ENCODE peak calls at places on chromosomes 4 and X, in five cellular contexts. I is adrenal gland, Q is activated T-cell treated with anti-CD3 and anti-CD28 coated beads for 1 hour, W is omental fat pad, F is Ammon's horn. H is an unnamed sample.

GRCh38 chr4:71186257-71186565 is 152.6 kb upstream of the SLC4A4 start:
- DNase-seq in W (no peak), I (no peak), F (no peak), Q (no peak), H (no peak)

GRCh38 chr4:152535236-152535902 is 523 bp downstream of the FBXW7 start:
- DNase-seq in W (no peak), F (no peak), Q (peak), I (no peak), H (no peak)

GRCh38 chr4:156536661-156537060 is 434.9 kb downstream of the PDGFC start:
- DNase-seq in F (no peak), W (no peak), Q (no peak), I (no peak), H (no peak)

GRCh38 chrX:51608766-51609165 is 9.9 kb downstream of the CENPVL3 start:
- DNase-seq in F (no peak), Q (no peak), W (no peak), I (no peak), H (no peak)

GRCh38 chr4:24179201-24179840 is 289.5 kb upstream of the PPARGC1A start:
- DNase-seq in F (no peak), W (no peak), Q (no peak), I (no peak), H (no peak)

GRCh38 chrX:107567370-107567769 is 60.9 kb upstream of the PRPS1 start:
- DNase-seq in I (no peak), Q (no peak), W (no peak), F (no peak), H (no peak)

GRCh38 chr4:146567396-146567795 is 45.7 kb upstream of the SLC10A7 start:
- DNase-seq in I (no peak), F (no peak), Q (no peak), W (no peak), H (no peak)

GRCh38 chrX:111511477-111511876 is at the start of gene SERTM2:
- DNase-seq in W (no peak), F (peak), I (no peak), Q (no peak), H (no peak)

GRCh38 chrX:15797707-15798106 is 7.4 kb downstream of the ZRSR2 start:
- DNase-seq in Q (no peak), W (no peak), F (no peak), I (no peak), H (no peak)

GRCh38 chr4:27270435-27270834 is 409.8 kb downstream of the STIM2 start:
- DNase-seq in I (no peak), F (no peak), W (no peak), Q (no peak), H (no peak)

GRCh38 chr4:158821228-158822009 is 52.6 kb downstream of the FNIP2 start:
- DNase-seq in W (no peak), I (no peak), Q (no peak), F (no peak), H (peak)

GRCh38 chrX:136168929-136169735 is 21.8 kb downstream of the FHL1 start:
- DNase-seq in W (no peak), F (peak), Q (no peak), I (peak), H (peak)

GRCh38 chr4:92735025-92735665 is 431.4 kb downstream of the GRID2 start:
- DNase-seq in W (no peak), I (no peak), Q (no peak), F (no peak), H (no peak)

GRCh38 chr4:6109842-6110560 is 90.3 kb downstream of the JAKMIP1 start:
- DNase-seq in F (no peak), I (peak), Q (no peak), W (no peak), H (no peak)

GRCh38 chr4:102388636-102389035 is 43.4 kb upstream of the SLC39A8 start:
- DNase-seq in I (no peak), F (no peak), Q (no peak), W (no peak), H (no peak)

GRCh38 chr4:109214622-109215350 is 87.7 kb downstream of the COL25A1 start:
- DNase-seq in Q (no peak), W (no peak), I (no peak), F (no peak), H (no peak)

GRCh38 chr4:2083826-2084160 is 24.7 kb downstream of the NAT8L start:
- DNase-seq in W (no peak), F (no peak), Q (no peak), I (peak), H (no peak)

GRCh38 chrX:70592091-70592490 is 147.5 kb downstream of the DLG3 start:
- DNase-seq in I (no peak), F (no peak), W (no peak), Q (no peak), H (no peak)

GRCh38 chr4:18041114-18041513 is 19.6 kb upstream of the LCORL start:
- DNase-seq in F (no peak), W (no peak), I (no peak), Q (no peak), H (no peak)

GRCh38 chr4:166165829-166166420 is 292.9 kb downstream of the TLL1 start:
- DNase-seq in W (no peak), I (no peak), F (peak), Q (no peak), H (no peak)

GRCh38 chrX:77785400-77785745 is 643 bp downstream of the ATRX start:
- DNase-seq in F (peak), I (peak), W (no peak), Q (no peak), H (no peak)

GRCh38 chr4:20684852-20685763 is 15.2 kb upstream of the PACRGL start:
- DNase-seq in I (no peak), W (no peak), Q (no peak), F (no peak), H (no peak)

GRCh38 chrX:119228506-119229290 is 7.4 kb upstream of the PGRMC1 start:
- DNase-seq in I (peak), Q (no peak), W (no peak), F (no peak), H (no peak)

GRCh38 chr4:110247591-110247990 is 49.2 kb upstream of the ELOVL6 start:
- DNase-seq in F (no peak), I (no peak), W (no peak), Q (no peak), H (no peak)

GRCh38 chrX:153593811-153594500 is 5.0 kb downstream of the CCNQ start:
- DNase-seq in Q (no peak), W (no peak), F (no peak), I (no peak), H (no peak)

H was measured in thoracic aorta.